ENCODE peak calls at places on chromosomes 5 and 9, in four cellular contexts. G is central memory CD8-positive, alpha-beta T cell; K is foreskin fibroblast; U is left colon. V is an unnamed sample.
A peak's percentile ranks its signal among the peaks of the same experiment; 100 is the strongest.

GRCh38 chr5:57450991-57451876 is 31.4 kb downstream of the ACTBL2 start:
- DNase-seq in G (no peak), K (no peak), U (no peak), V (peak; percentile 41)

GRCh38 chr9:136100700-136101614 is 5.9 kb upstream of the NACC2 start:
- DNase-seq in G (no peak), K (no peak), U (no peak), V (no peak)

GRCh38 chr9:105299190-105299854 is 54.9 kb downstream of the SLC44A1 start:
- DNase-seq in G (no peak), K (peak; percentile 96), U (no peak), V (peak; percentile 71)

GRCh38 chr5:89930591-89931383 is 478.8 kb downstream of the CETN3 start:
- DNase-seq in G (no peak), K (peak; percentile 42), U (no peak), V (peak; percentile 45)

GRCh38 chr9:78319197-78320029 is 22.5 kb downstream of the PSAT1 start:
- DNase-seq in G (no peak), K (no peak), U (no peak), V (no peak)

GRCh38 chr5:146815423-146815822 is 63.1 kb downstream of the PPP2R2B start:
- DNase-seq in G (no peak), K (no peak), U (no peak), V (no peak)

GRCh38 chr5:140555747-140556312 is 1.4 kb downstream of the SRA1 start:
- DNase-seq in G (no peak), K (no peak), U (no peak), V (no peak)

GRCh38 chr9:109114670-109115069 is 5.1 kb downstream of the TMEM245 start:
- DNase-seq in G (no peak), K (no peak), U (no peak), V (no peak)

GRCh38 chr9:78026947-78027346 is 4.7 kb downstream of the GNAQ start:
- DNase-seq in G (no peak), K (no peak), U (no peak), V (no peak)

GRCh38 chr9:6640268-6641072 is 5.1 kb downstream of the GLDC start:
- DNase-seq in G (no peak), K (no peak), U (no peak), V (no peak)